ENCODE peak calls at places on chromosomes 16 and 17, in seven cellular contexts. E, T, M, L, F, Q and H are unnamed samples.

GRCh38 chr16:27520982-27521673 is 28.6 kb downstream of the GTF3C1 start:
- DNase-seq in E (no peak), T (no peak), M (peak), L (no peak), F (peak), Q (no peak), H (no peak)

GRCh38 chr17:44996304-44996703 is 28.2 kb upstream of the C1QL1 start:
- DNase-seq in E (no peak), T (no peak), M (no peak), L (no peak), F (no peak), Q (no peak), H (no peak)

GRCh38 chr17:57552114-57552601 is 192.9 kb downstream of the CCDC182 start:
- DNase-seq in E (no peak), T (no peak), M (peak), L (no peak), F (no peak), Q (no peak), H (no peak)

GRCh38 chr16:11224894-11225676 is 30.9 kb downstream of the SOCS1 start:
- DNase-seq in E (peak), T (no peak), M (no peak), L (peak), F (no peak), Q (peak), H (no peak)

GRCh38 chr16:23408242-23409201 is 44.5 kb downstream of the COG7 start:
- DNase-seq in E (no peak), T (peak), M (peak), L (no peak), F (peak), Q (peak), H (peak)

GRCh38 chr16:78642621-78643285 is 543.3 kb downstream of the WWOX start:
- DNase-seq in E (no peak), T (no peak), M (no peak), L (no peak), F (no peak), Q (no peak), H (no peak)

GRCh38 chr17:20266806-20267458 is 200.4 kb downstream of the LGALS9B start:
- DNase-seq in E (no peak), T (no peak), M (peak), L (no peak), F (no peak), Q (peak), H (no peak)

GRCh38 chr17:63988741-63989621 is 9.2 kb upstream of the PRR29 start:
- DNase-seq in E (no peak), T (no peak), M (no peak), L (no peak), F (no peak), Q (no peak), H (no peak)

GRCh38 chr16:77599793-77600415 is 122.4 kb upstream of the NUDT7 start:
- DNase-seq in E (no peak), T (peak), M (peak), L (no peak), F (no peak), Q (peak), H (no peak)